ENCODE peak calls at places on chromosomes 6 and 20, in ten cellular contexts. U is uterus, N is HepG2, M is tibial nerve, P is adrenal gland, W is ovary, B is transverse colon, V is breast epithelium, G is heart left ventricle, R is IMR-90. J is an unnamed sample.

GRCh38 chr6:33895296-33895695 is 91.5 kb upstream of the MLN start:
- DNase-seq in U (no peak), N (no peak), M (no peak), P (no peak), W (no peak), B (no peak), V (no peak), G (no peak), R (no peak), J (no peak)

GRCh38 chr20:22836211-22836610 is 198.9 kb upstream of the SSTR4 start:
- DNase-seq in U (no peak), N (no peak), M (no peak), P (no peak), W (no peak), B (no peak), V (no peak), G (no peak), R (no peak), J (no peak)

GRCh38 chr6:156777866-156778614 is 862 bp downstream of the ARID1B start:
- DNase-seq in U (peak; percentile 45), N (peak; percentile 25), M (no peak), P (peak; percentile 71), W (peak; percentile 73), B (peak; percentile 47), V (peak; percentile 41), G (peak; percentile 70), R (peak; percentile 49), J (peak; percentile 36)

GRCh38 chr6:151609146-151609962 is 115.5 kb downstream of the CCDC170 start:
- DNase-seq in U (peak; percentile 70), N (no peak), M (peak; percentile 19), P (peak; percentile 57), W (peak; percentile 59), B (no peak), V (no peak), G (peak; percentile 45), R (no peak), J (no peak)

GRCh38 chr6:2706482-2706881 is 44.2 kb downstream of the MYLK4 start:
- DNase-seq in U (no peak), N (no peak), M (no peak), P (no peak), W (no peak), B (no peak), V (no peak), G (no peak), R (no peak), J (no peak)

GRCh38 chr6:4403828-4404227 is 268.5 kb upstream of the ECI2 start:
- DNase-seq in U (no peak), N (no peak), M (no peak), P (no peak), W (no peak), B (no peak), V (no peak), G (no peak), R (no peak), J (no peak)

GRCh38 chr6:46651766-46652165 is 852 bp downstream of the CYP39A1 start:
- DNase-seq in U (no peak), N (no peak), M (no peak), P (no peak), W (no peak), B (no peak), V (no peak), G (no peak), R (no peak), J (no peak)

GRCh38 chr20:61057313-61058171 is 194.5 kb upstream of the CDH4 start:
- DNase-seq in U (no peak), N (no peak), M (no peak), P (peak; percentile 7), W (no peak), B (no peak), V (no peak), G (peak; percentile 1), R (no peak), J (no peak)

GRCh38 chr6:14190596-14191224 is 73.1 kb downstream of the CD83 start:
- DNase-seq in U (no peak), N (no peak), M (no peak), P (no peak), W (no peak), B (no peak), V (no peak), G (no peak), R (no peak), J (no peak)

GRCh38 chr6:14194483-14194882 is 76.9 kb downstream of the CD83 start:
- DNase-seq in U (no peak), N (no peak), M (no peak), P (no peak), W (no peak), B (no peak), V (no peak), G (no peak), R (no peak), J (no peak)

GRCh38 chr6:14193524-14193923 is 76.0 kb downstream of the CD83 start:
- DNase-seq in U (no peak), N (no peak), M (no peak), P (no peak), W (no peak), B (no peak), V (no peak), G (no peak), R (no peak), J (no peak)

GRCh38 chr6:14189122-14189521 is 71.5 kb downstream of the CD83 start:
- DNase-seq in U (no peak), N (no peak), M (no peak), P (no peak), W (no peak), B (no peak), V (no peak), G (no peak), R (no peak), J (no peak)

DNA sequence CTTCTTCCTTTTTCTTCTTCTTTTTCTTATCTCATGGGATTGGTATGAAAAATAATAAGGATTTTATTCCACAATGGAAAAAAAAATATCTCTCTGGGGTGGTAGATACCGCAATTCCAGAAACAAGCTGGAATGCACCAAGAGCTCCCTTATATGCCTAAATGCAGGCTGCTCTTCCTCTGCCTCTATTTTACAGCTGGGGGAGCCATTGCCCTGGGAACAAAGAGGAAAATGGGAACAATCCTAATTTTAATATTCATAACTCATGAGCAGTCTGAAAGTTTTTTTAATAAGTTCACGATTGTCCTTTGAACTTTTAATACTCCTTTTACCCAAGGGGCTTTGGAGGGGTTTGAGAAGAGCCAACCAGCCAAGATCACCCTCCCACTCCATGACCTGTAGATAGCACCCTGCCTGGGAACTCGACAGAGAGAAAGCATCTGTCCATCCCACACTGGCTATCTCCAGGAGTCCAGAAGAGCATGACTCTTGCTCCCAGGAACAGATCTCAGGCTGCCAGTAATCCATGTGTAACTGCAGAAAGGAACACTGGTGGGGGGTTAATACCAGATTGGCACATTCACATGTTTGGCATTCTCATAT is 74.7 kb downstream of the CD83 start:
- DNase-seq in U (no peak), N (no peak), M (no peak), P (no peak), W (no peak), B (no peak), V (no peak), G (no peak), R (no peak), J (no peak)
- TF ChIP-seq CTCF in U (no peak), N (no peak), M (no peak), P (no peak), W (no peak), B (no peak), V (no peak), G (peak; percentile 31), R (peak; percentile 12), J (no peak)

DNA sequence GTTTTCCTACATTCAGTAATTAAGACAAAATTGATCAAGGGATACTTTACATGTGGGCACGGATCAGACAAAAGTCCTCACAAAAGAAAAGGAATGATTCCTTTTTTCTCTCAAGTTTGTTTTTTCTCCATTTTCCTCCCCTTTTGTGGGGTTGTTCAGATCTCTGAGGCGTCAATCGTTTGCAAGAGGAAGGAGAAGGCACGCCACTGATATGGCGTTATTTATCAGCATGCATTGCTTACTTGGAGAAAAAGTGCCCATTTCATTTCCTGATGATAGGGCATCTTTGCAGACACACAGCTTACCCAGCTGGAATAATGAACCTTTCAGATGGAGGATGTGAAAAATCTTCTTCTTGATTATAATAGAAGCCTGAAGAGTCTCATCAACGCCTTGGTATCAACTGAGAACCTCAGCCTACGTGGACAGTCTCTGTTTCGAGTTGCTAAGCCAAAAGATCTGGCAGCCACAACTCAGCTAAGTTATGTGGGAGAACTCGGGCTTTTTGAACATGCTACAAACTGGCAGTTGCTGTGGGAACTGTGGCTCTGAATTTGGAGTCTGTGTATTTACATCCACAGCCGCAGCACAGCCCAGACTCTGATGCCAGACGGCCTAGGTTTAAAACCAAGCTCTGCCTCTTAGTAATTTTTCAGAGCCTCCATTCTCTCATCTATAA is 36.0 kb downstream of the RIPOR2 start:
- DNase-seq in U (no peak), N (no peak), M (no peak), P (no peak), W (no peak), B (no peak), V (no peak), G (no peak), R (no peak), J (no peak)
- TF ChIP-seq POLR2A in U (no peak), N (no peak), M (no peak), P (no peak), W (no peak), B (no peak), V (no peak), G (no peak), R (no peak), J (no peak)

DNA sequence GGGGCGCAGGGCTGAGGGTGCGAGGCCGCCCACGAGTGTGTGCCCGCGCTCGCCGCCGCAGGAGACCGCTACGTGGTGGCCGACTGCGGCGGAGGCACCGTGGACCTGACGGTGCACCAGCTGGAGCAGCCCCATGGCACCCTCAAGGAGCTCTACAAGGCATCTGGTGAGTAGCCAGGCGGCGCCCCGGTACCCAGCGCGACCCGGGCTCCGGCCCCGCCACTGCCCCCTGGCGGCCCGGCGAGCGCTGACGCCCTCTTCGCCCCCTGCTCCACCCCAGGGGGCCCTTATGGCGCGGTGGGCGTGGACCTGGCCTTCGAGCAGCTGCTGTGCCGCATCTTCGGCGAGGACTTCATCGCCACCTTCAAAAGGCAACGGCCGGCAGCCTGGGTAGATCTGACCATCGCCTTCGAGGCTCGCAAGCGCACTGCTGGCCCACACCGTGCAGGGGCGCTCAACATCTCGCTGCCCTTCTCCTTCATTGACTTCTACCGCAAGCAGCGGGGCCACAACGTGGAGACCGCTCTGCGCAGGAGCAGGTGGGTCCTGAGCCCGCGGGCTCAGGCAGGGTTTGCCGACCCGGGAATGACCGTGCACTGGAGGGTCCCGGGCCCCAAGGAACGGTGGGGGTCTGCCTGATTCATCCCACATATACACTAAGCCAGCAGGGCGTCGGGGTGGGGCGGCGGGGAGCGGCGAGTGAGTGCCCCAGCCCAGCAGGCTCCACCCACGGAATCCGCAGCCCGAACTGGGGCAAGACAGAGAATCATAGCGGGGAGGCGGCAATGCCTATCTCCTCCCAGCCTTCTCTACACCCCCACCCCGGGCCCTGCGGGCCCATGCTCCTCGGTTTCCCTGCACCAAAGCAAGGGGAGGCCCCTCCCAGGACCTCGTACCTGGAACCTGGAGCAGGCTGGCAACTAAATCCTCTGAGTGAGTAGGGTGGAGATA is 17.5 kb downstream of the HSPA12B start:
- DNase-seq in U (no peak), N (peak; percentile 56), M (no peak), P (no peak), W (no peak), B (no peak), V (no peak), G (no peak), R (no peak), J (no peak)
- TF ChIP-seq CTCF in U (peak; percentile 8), N (peak; percentile 96), M (peak; percentile 61), P (peak; percentile 47), W (no peak), B (peak; percentile 55), V (no peak), G (peak; percentile 67), R (peak; percentile 33), J (no peak)

GRCh38 chr6:89830385-89830809 is 717 bp downstream of the CASP8AP2 start:
- DNase-seq in U (no peak), N (no peak), M (no peak), P (no peak), W (no peak), B (no peak), V (no peak), G (no peak), R (no peak), J (no peak)

GRCh38 chr6:89826029-89826528 is 3.6 kb upstream of the CASP8AP2 start:
- DNase-seq in U (no peak), N (no peak), M (no peak), P (no peak), W (no peak), B (no peak), V (no peak), G (no peak), R (peak; percentile 73), J (no peak)

GRCh38 chr6:89828988-89829590 is 591 bp upstream of the CASP8AP2 start:
- DNase-seq in U (no peak), N (no peak), M (no peak), P (no peak), W (no peak), B (peak; percentile 22), V (no peak), G (no peak), R (no peak), J (no peak)

GRCh38 chr6:89834884-89835792 is 5.5 kb downstream of the CASP8AP2 start:
- DNase-seq in U (no peak), N (no peak), M (no peak), P (no peak), W (no peak), B (no peak), V (no peak), G (no peak), R (peak; percentile 41), J (no peak)

GRCh38 chr6:89829591-89830384 is at the start of gene CASP8AP2:
- DNase-seq in U (peak; percentile 91), N (peak; percentile 98), M (peak; percentile 92), P (peak; percentile 99), W (peak; percentile 91), B (peak; percentile 97), V (peak; percentile 95), G (peak; percentile 94), R (peak; percentile 98), J (peak; percentile 96)
- TF ChIP-seq POLR2A in U (peak; percentile 71), N (peak; percentile 81), M (peak; percentile 19), P (no peak), W (peak; percentile 36), B (no peak), V (peak; percentile 33), G (peak; percentile 93), R (no peak), J (no peak)

J was measured in lower leg skin.